ENCODE peak calls at places on chromosomes 1 and 21, in seven cellular contexts. L is vagina; S is mesenchymal stem cell; R is CD8-positive, alpha-beta memory T cell; Q is left lung; V is fibroblast of lung; K is SJSA1. C is an unnamed sample. For H3K9me3, the result is how much of the 10 kb centered on the place peaks cover.

GRCh38 chr1:27876341-27877114 is 4.2 kb downstream of the THEMIS2 start:
- DNase-seq in R (no peak), S (no peak), K (no peak), Q (no peak), L (no peak), V (no peak), C (no peak)

GRCh38 chr21:29656504-29657227 is 283.1 kb downstream of the GRIK1 start:
- DNase-seq in L (no peak), R (no peak), V (peak), S (peak), Q (no peak), K (peak), C (no peak)

GRCh38 chr21:38297193-38297592 is 40.4 kb downstream of the KCNJ15 start:
- DNase-seq in K (no peak), Q (no peak), L (no peak), R (no peak), S (peak), V (peak), C (no peak)

GRCh38 chr1:116986531-116987255 is 14.9 kb upstream of the CD101 start:
- DNase-seq in L (no peak), V (no peak), K (no peak), S (no peak), R (no peak), Q (no peak), C (peak)

GRCh38 chr1:175826705-175827104 is 83.3 kb upstream of the TNR start:
- DNase-seq in V (no peak), Q (no peak), K (no peak), L (no peak), S (no peak), R (no peak), C (no peak)

GRCh38 chr1:220966473-220966872 is 87.2 kb downstream of the HLX start:
- DNase-seq in L (no peak), Q (no peak), K (no peak), S (no peak), R (no peak), V (no peak), C (no peak)

GRCh38 chr1:180580237-180580636 is 21.5 kb downstream of the OVAAL start:
- DNase-seq in S (peak), K (no peak), V (peak), R (no peak), Q (no peak), L (no peak), C (no peak)

GRCh38 chr21:44527983-44528633 is 11.9 kb downstream of the KRTAP10-1 start:
- DNase-seq in L (no peak), V (no peak), Q (peak), S (no peak), R (no peak), K (no peak), C (no peak)

GRCh38 chr1:162942903-162943567 is 82.1 kb upstream of the CCDC190 start:
- DNase-seq in S (peak), Q (peak), V (peak), R (no peak), L (no peak), K (no peak), C (no peak)

GRCh38 chr1:116453906-116454305 is 80.9 kb downstream of the ATP1A1 start:
- DNase-seq in V (no peak), L (no peak), K (no peak), S (no peak), R (no peak), Q (no peak), C (no peak)

GRCh38 chr1:160952129-160952510 is 2.5 kb downstream of the ITLN2 start:
- DNase-seq in S (no peak), L (no peak), V (no peak), Q (no peak), R (no peak), K (no peak), C (no peak)

GRCh38 chr1:92210701-92211100 is 7.0 kb upstream of the C1orf146 start:
- DNase-seq in K (no peak), Q (no peak), S (no peak), V (no peak), R (no peak), L (no peak), C (no peak)

GRCh38 chr1:94600556-94600955 is 59.0 kb upstream of the F3 start:
- DNase-seq in L (no peak), S (no peak), R (no peak), K (no peak), Q (no peak), V (no peak), C (no peak)

GRCh38 chr1:159005161-159005560 is 4.5 kb upstream of the IFI16 start:
- DNase-seq in Q (no peak), R (no peak), V (peak), S (peak), K (no peak), L (no peak), C (no peak)

GRCh38 chr21:18274370-18274769 is 29.7 kb downstream of the CHODL start:
- DNase-seq in K (no peak), Q (no peak), S (no peak), R (no peak), L (no peak), V (no peak), C (no peak)

GRCh38 chr1:14929547-14930223 is 223.9 kb upstream of the TMEM51 start:
- DNase-seq in K (peak), V (peak), R (no peak), S (peak), Q (peak), L (no peak), C (no peak)

GRCh38 chr21:27807596-27807995 is 840.7 kb upstream of the ADAMTS5 start:
- DNase-seq in L (no peak), S (peak), V (no peak), R (no peak), Q (no peak), K (no peak), C (no peak)

GRCh38 chr1:1284370-1285101 is 4.3 kb downstream of the SCNN1D start:
- DNase-seq in L (no peak), K (no peak), R (no peak), V (no peak), S (no peak), Q (no peak), C (no peak)

GRCh38 chr1:150808134-150808533 is at the start of gene CTSK:
- DNase-seq in Q (no peak), K (no peak), L (no peak), S (no peak), R (no peak), V (peak), C (no peak)

GRCh38 chr1:54111624-54112023 is 41.2 kb downstream of the CDCP2 start:
- DNase-seq in V (no peak), K (no peak), S (no peak), R (no peak), Q (no peak), L (peak), C (no peak)
- H3K9me3 ChIP-seq in V (under half), K (under half), S (under half), R (under half), Q (under half), L (under half), C (under half)

DNA sequence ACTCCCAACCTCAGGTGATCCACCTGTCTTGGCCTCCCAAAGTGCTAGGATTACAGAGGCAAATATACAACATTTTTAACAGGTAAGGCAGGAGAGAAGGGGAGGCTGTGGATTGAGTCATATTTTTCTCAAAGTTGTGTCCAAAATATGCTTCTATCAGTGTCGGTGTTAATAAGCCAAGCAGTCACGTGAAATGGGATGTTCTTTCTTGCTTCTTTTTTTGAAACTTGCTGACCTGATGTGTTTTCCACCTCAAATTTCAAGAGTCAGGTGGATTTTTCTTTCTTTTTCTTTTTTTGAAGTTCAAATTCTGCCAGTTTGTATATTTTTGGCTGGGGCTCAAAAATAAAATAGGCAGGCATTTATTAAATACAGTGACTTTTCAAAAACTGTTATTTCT is 91.5 kb downstream of the PCP4 start:
- DNase-seq in V (no peak), Q (no peak), R (no peak), K (no peak), S (no peak), L (no peak), C (no peak)
- H3K9me3 ChIP-seq in V (under half), Q (under half), R (under half), K (under half), S (under half), L (under half), C (under half)

GRCh38 chr1:25210728-25211127 is 21.6 kb downstream of the SYF2 start:
- DNase-seq in R (no peak), S (no peak), K (no peak), L (no peak), V (no peak), Q (no peak), C (no peak)
- H3K9me3 ChIP-seq in R (under half), S (under half), K (under half), L (under half), V (under half), Q (under half), C (under half)

GRCh38 chr1:228242313-228242864 is 34.5 kb downstream of the OBSCN start:
- DNase-seq in R (no peak), V (no peak), K (no peak), Q (no peak), S (no peak), L (no peak), C (no peak)

GRCh38 chr1:228240411-228241240 is 32.8 kb downstream of the OBSCN start:
- DNase-seq in V (no peak), L (no peak), K (no peak), S (no peak), Q (no peak), R (no peak), C (no peak)

GRCh38 chr1:228241259-228241658 is 33.4 kb downstream of the OBSCN start:
- DNase-seq in K (no peak), S (no peak), Q (no peak), L (no peak), R (no peak), V (no peak), C (no peak)

GRCh38 chr1:228245111-228245510 is 37.3 kb downstream of the OBSCN start:
- DNase-seq in K (no peak), L (no peak), V (no peak), Q (no peak), R (no peak), S (no peak), C (no peak)

DNA sequence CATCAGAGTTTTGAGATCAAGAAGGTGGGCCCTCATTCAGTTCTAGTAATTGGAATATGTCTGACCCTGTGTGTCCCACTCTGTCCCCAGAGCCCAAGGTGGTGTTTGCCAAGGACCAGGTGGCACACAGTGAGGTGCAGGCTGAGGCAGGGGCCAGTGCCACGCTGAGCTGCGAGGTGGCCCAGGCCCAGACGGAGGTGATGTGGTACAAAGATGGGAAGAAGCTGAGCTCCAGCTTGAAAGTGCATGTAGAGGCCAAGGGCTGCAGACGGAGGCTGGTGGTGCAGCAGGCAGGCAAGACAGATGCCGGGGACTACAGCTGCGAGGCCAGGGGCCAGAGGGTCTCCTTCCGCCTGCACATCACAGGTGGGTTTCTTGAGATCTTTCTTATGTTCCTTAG is 35.2 kb downstream of the OBSCN start:
- DNase-seq in R (no peak), K (no peak), V (no peak), L (no peak), S (no peak), Q (no peak), C (no peak)
- H3K9me3 ChIP-seq in R (under half), K (under half), V (under half), L (under half), S (half or more), Q (under half), C (under half)

GRCh38 chr1:89922911-89923310 is 72.0 kb upstream of the ZNF326 start:
- DNase-seq in Q (no peak), V (no peak), L (no peak), S (no peak), R (no peak), K (no peak), C (no peak)

GRCh38 chr1:89927037-89927436 is 67.9 kb upstream of the ZNF326 start:
- DNase-seq in R (no peak), L (no peak), S (no peak), K (no peak), V (no peak), Q (no peak), C (no peak)

GRCh38 chr1:89919174-89919573 is 75.7 kb upstream of the ZNF326 start:
- DNase-seq in L (no peak), Q (no peak), R (no peak), S (no peak), K (no peak), V (no peak), C (no peak)

GRCh38 chr1:89927478-89927877 is 67.4 kb upstream of the ZNF326 start:
- DNase-seq in Q (no peak), V (no peak), K (no peak), L (no peak), R (no peak), S (no peak), C (no peak)

GRCh38 chr1:89923517-89923916 is 71.4 kb upstream of the ZNF326 start:
- DNase-seq in Q (no peak), S (no peak), R (no peak), K (no peak), V (no peak), L (no peak), C (no peak)
- H3K9me3 ChIP-seq in Q (under half), S (under half), R (under half), K (under half), V (under half), L (under half), C (under half)

GRCh38 chr1:234886081-234886874 is 242.4 kb downstream of the TOMM20 start:
- DNase-seq in L (no peak), V (no peak), K (no peak), R (no peak), Q (no peak), S (no peak), C (no peak)

GRCh38 chr1:234885601-234886000 is 243.0 kb downstream of the TOMM20 start:
- DNase-seq in R (no peak), Q (no peak), K (no peak), L (no peak), S (no peak), V (peak), C (no peak)

GRCh38 chr1:234884006-234884405 is 244.6 kb downstream of the TOMM20 start:
- DNase-seq in S (no peak), Q (no peak), V (no peak), R (no peak), L (no peak), K (no peak), C (no peak)

GRCh38 chr1:234882898-234883297 is 245.7 kb downstream of the TOMM20 start:
- DNase-seq in Q (no peak), V (no peak), S (no peak), L (no peak), K (no peak), R (no peak), C (no peak)

GRCh38 chr1:234884701-234885100 is 243.9 kb downstream of the TOMM20 start:
- DNase-seq in Q (no peak), R (no peak), S (no peak), K (no peak), L (no peak), V (no peak), C (no peak)
- H3K9me3 ChIP-seq in Q (under half), R (under half), S (under half), K (under half), L (under half), V (under half), C (under half)

GRCh38 chr1:3002349-3003038 is 18.8 kb upstream of the ACTRT2 start:
- DNase-seq in S (no peak), R (no peak), Q (peak), L (no peak), V (no peak), K (no peak), C (no peak)

GRCh38 chr1:3005771-3006170 is 15.5 kb upstream of the ACTRT2 start:
- DNase-seq in R (no peak), K (no peak), L (no peak), S (no peak), V (no peak), Q (no peak), C (no peak)

GRCh38 chr1:3003039-3003940 is 18.0 kb upstream of the ACTRT2 start:
- DNase-seq in L (no peak), S (no peak), R (no peak), Q (peak), K (no peak), V (no peak), C (no peak)

GRCh38 chr1:3004285-3005205 is 16.7 kb upstream of the ACTRT2 start:
- DNase-seq in K (no peak), V (no peak), L (no peak), R (no peak), Q (peak), S (no peak), C (no peak)

GRCh38 chr1:3003941-3004270 is 17.4 kb upstream of the ACTRT2 start:
- DNase-seq in S (no peak), L (no peak), V (no peak), Q (peak), K (no peak), R (no peak), C (no peak)
- H3K9me3 ChIP-seq in S (under half), L (under half), V (under half), Q (under half), K (under half), R (under half), C (under half)